ENCODE peak calls at places on chromosomes 5 and 9, in eight cellular contexts. F is pancreas, O is ovary, P is cardiac fibroblast, K is cardiac muscle cell, M is choroid plexus epithelial cell, E is transverse colon, G is upper lobe of left lung. N is an unnamed sample.

GRCh38 chr9:1274334-1274733 is 224.2 kb downstream of the DMRT2 start:
- DNase-seq in M (no peak), E (no peak), G (no peak), F (no peak), K (no peak), O (no peak), P (no peak), N (no peak)

GRCh38 chr5:59293700-59294099 is 599.8 kb downstream of the PDE4D start:
- DNase-seq in P (no peak), K (no peak), M (peak; percentile 27), E (no peak), O (no peak), F (no peak), G (no peak), N (peak; percentile 52)

GRCh38 chr9:4674783-4675182 is 4.6 kb upstream of the CDC37L1 start:
- DNase-seq in P (peak; percentile 66), M (peak; percentile 86), E (no peak), K (peak; percentile 65), O (no peak), F (no peak), G (no peak), N (peak; percentile 65)

GRCh38 chr5:102611312-102611711 is 112.5 kb upstream of the SLCO6A1 start:
- DNase-seq in M (no peak), K (no peak), O (no peak), F (no peak), P (no peak), G (no peak), E (no peak), N (no peak)

GRCh38 chr5:61386062-61386800 is 54.2 kb downstream of the ZSWIM6 start:
- DNase-seq in K (no peak), F (no peak), O (no peak), G (no peak), P (no peak), E (no peak), M (no peak), N (no peak)

GRCh38 chr5:171493646-171494393 is 74.4 kb downstream of the FGF18 start:
- DNase-seq in F (no peak), P (no peak), E (no peak), M (no peak), G (no peak), O (no peak), K (no peak), N (no peak)

GRCh38 chr5:139062910-139063663 is 135.1 kb downstream of the SIL1 start:
- DNase-seq in F (no peak), E (no peak), P (no peak), G (no peak), K (no peak), O (no peak), M (no peak), N (no peak)

GRCh38 chr5:83567741-83568530 is 96.4 kb downstream of the VCAN start:
- DNase-seq in E (no peak), K (peak; percentile 96), F (no peak), M (peak; percentile 97), G (no peak), O (no peak), P (peak; percentile 96), N (peak; percentile 86)

GRCh38 chr9:92563701-92564100 is 27.9 kb upstream of the ECM2 start:
- DNase-seq in F (no peak), K (peak; percentile 15), P (no peak), O (no peak), M (peak; percentile 4), G (no peak), E (no peak), N (no peak)

GRCh38 chr5:64947801-64948200 is 179.1 kb downstream of the CWC27 start:
- DNase-seq in F (no peak), O (no peak), G (no peak), P (no peak), K (no peak), M (no peak), E (no peak), N (no peak)

GRCh38 chr9:129675656-129676055 is 10.2 kb downstream of the PRRX2 start:
- DNase-seq in F (no peak), K (peak; percentile 10), P (no peak), G (no peak), M (peak; percentile 21), E (no peak), O (no peak), N (no peak)

GRCh38 chr9:129676287-129676686 is 10.8 kb downstream of the PRRX2 start:
- DNase-seq in E (no peak), M (no peak), K (no peak), G (no peak), F (no peak), P (no peak), O (no peak), N (no peak)

GRCh38 chr9:129677456-129677855 is 12.0 kb downstream of the PRRX2 start:
- DNase-seq in O (no peak), M (peak; percentile 13), K (no peak), G (no peak), P (no peak), E (no peak), F (no peak), N (no peak)

GRCh38 chr9:129678844-129679243 is 13.4 kb downstream of the PRRX2 start:
- DNase-seq in K (no peak), F (no peak), O (no peak), G (no peak), M (no peak), P (no peak), E (no peak), N (no peak)

DNA sequence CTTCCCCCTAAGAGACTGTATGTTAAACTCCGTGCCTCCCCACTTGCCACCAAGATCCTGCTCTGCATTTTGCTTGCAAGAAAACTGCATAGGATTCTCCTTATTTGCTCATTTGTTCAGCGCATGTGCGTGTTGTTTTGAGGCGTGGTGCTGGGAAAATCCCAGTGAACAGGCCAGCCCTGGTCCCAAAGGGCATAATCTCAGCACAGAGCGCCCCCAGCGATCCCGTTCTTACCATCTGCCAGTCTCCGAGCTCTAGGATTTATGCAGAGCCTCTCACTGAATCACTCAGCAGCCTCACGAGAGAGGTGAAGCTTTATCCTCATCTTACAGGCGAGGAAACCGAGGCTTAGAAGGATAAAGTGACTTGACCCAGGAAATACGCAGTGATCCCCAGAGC is 11.5 kb downstream of the PRRX2 start:
- DNase-seq in M (no peak), F (no peak), P (peak; percentile 53), G (no peak), E (no peak), O (no peak), K (no peak), N (no peak)
- TF ChIP-seq CTCF in M (no peak), F (no peak), P (no peak), G (no peak), E (no peak), O (no peak), K (no peak), N (no peak)

DNA sequence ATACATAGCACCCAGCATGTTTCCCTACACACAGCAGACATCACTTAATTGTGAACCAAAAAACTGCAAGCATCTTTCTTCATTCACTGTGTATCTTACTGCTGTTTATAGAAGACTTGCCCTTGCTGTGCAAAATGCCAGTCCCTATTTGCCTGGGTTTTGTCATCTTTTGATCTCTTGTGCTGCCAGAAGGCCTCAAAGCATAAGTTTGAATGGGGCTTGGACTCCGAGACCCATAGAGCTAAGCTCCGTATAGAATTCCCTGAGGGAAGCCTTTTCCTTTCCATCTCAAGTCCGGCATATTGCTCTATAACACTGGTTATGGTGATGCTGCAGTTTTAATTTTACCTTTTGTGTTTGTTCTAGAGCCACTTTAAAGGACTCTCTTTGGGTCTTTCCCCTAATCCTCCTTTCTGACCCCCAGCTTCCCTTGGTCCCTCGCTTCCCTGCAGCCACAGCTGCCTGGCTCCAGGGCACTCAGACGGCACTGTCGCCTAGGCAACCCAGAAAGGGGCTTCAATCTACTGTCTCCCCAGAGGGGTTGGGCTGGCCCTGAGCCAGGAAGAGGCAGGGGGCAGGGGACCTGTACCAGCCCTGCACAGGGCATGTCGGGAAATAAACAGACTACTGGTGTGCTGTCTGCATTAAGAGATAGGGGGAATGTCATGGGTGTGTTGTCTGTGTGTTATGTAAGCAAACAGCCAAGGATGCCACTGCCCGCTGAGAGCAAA is 73.4 kb upstream of the MELK start:
- DNase-seq in M (no peak), P (no peak), G (no peak), F (no peak), O (no peak), K (no peak), E (no peak), N (no peak)
- H3K4me3 ChIP-seq in M (no peak overlapping the region), P (no peak overlapping the region), G (no peak overlapping the region), F (no peak overlapping the region), O (no peak overlapping the region), K (no peak overlapping the region), E (no peak overlapping the region), N (no peak overlapping the region)

GRCh38 chr9:37453827-37454226 is 11.4 kb downstream of the ZBTB5 start:
- DNase-seq in M (no peak), P (no peak), K (no peak), F (no peak), E (no peak), O (no peak), G (no peak), N (peak; percentile 81)

GRCh38 chr9:37452611-37453010 is 12.6 kb downstream of the ZBTB5 start:
- DNase-seq in F (no peak), O (no peak), G (no peak), M (no peak), E (no peak), K (no peak), P (no peak), N (no peak)

GRCh38 chr9:37446401-37446800 is 18.8 kb downstream of the ZBTB5 start:
- DNase-seq in F (no peak), O (no peak), P (no peak), K (no peak), M (no peak), G (peak; percentile 13), E (no peak), N (no peak)

GRCh38 chr9:37451628-37452027 is 13.6 kb downstream of the ZBTB5 start:
- DNase-seq in F (no peak), K (no peak), E (no peak), O (no peak), G (no peak), P (no peak), M (no peak), N (no peak)

GRCh38 chr9:37449877-37450632 is 15.2 kb downstream of the ZBTB5 start:
- DNase-seq in O (no peak), F (no peak), G (no peak), P (no peak), E (no peak), M (no peak), K (no peak), N (no peak)
- TF ChIP-seq CTCF in O (no peak), F (no peak), G (no peak), P (no peak), E (no peak), M (no peak), K (no peak), N (no peak)

DNA sequence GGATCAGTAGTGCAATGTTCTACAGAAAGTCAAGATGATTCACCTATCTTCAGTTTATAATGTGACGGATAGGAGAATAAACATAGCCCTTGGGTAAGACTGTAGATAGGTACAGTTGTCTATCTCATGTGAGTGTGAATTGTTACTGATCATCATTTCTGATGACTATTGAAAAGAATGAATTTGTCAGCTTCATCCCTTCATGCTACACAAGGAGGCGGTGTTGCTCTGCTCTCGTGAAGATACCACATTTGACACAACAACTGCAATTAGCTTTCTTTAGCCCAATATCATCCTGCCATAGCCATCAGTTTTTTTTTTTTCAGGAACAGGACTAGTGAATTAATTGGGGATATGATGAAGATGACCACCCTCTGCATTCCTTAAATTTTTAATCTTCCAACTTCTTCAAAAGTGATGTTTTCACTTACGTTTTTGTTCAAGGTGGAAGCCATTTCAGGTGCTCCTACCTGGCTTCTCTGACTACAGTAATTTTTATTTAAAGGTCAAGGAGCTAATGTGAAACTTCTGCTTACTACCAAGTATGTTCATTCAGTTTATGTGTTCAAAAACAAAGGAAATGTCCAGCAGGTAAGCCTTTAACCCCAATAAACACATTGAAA is 152.9 kb upstream of the MOCS2 start:
- DNase-seq in G (no peak), K (peak; percentile 80), E (no peak), F (peak; percentile 14), O (no peak), M (peak; percentile 83), P (peak; percentile 81), N (peak; percentile 60)
- H3K4me3 ChIP-seq in G (no peak overlapping the region), K (no peak overlapping the region), E (no peak overlapping the region), F (no peak overlapping the region), O (no peak overlapping the region), M (no peak overlapping the region), P (no peak overlapping the region), N (no peak overlapping the region)

N was measured in mammary epithelial cell.